ENCODE peak calls at places on chromosome 13, in nine cellular contexts. One of them, this sample, is unnamed.
A peak's percentile ranks its signal among the peaks of the same experiment; 100 is the strongest.

GRCh38 chr13:99377641-99378040 is 70.4 kb upstream of the GPR183 start:
- DNase-seq in pancreas: no peak
- DNase-seq in stimulated activated CD4-positive, alpha-beta T cell treated with anti-CD3 and anti-CD28 coated beads, Interleukin-12 subunit alpha, Interleukin-12 subunit beta, amount 100 ng/mL, for 4 hours: no peak
- DNase-seq in brain pericyte: no peak
- DNase-seq in fibroblast of villous mesenchyme: no peak
- DNase-seq in left cardiac atrium: no peak
- DNase-seq in H9: peak; percentile 28
- DNase-seq in ELF-1: no peak
- DNase-seq in NCI-H1417: no peak
- DNase-seq in this sample: no peak

GRCh38 chr13:30908416-30908980 is 2.4 kb downstream of the MEDAG start:
- DNase-seq in NCI-H1417: no peak
- DNase-seq in pancreas: no peak
- DNase-seq in H9: no peak
- DNase-seq in brain pericyte: no peak
- DNase-seq in stimulated activated CD4-positive, alpha-beta T cell treated with anti-CD3 and anti-CD28 coated beads, Interleukin-12 subunit alpha, Interleukin-12 subunit beta, amount 100 ng/mL, for 4 hours: no peak
- DNase-seq in fibroblast of villous mesenchyme: peak; percentile 51
- DNase-seq in ELF-1: no peak
- DNase-seq in left cardiac atrium: peak; percentile 67
- DNase-seq in this sample: no peak

GRCh38 chr13:73828811-73829210 is 305.4 kb downstream of the KLF12 start:
- DNase-seq in fibroblast of villous mesenchyme: no peak
- DNase-seq in brain pericyte: no peak
- DNase-seq in stimulated activated CD4-positive, alpha-beta T cell treated with anti-CD3 and anti-CD28 coated beads, Interleukin-12 subunit alpha, Interleukin-12 subunit beta, amount 100 ng/mL, for 4 hours: no peak
- DNase-seq in H9: no peak
- DNase-seq in ELF-1: no peak
- DNase-seq in pancreas: no peak
- DNase-seq in left cardiac atrium: no peak
- DNase-seq in NCI-H1417: no peak
- DNase-seq in this sample: no peak

GRCh38 chr13:37001921-37002250 is 1.3 kb downstream of the EXOSC8 start:
- DNase-seq in NCI-H1417: peak; percentile 15
- DNase-seq in H9: no peak
- DNase-seq in ELF-1: no peak
- DNase-seq in stimulated activated CD4-positive, alpha-beta T cell treated with anti-CD3 and anti-CD28 coated beads, Interleukin-12 subunit alpha, Interleukin-12 subunit beta, amount 100 ng/mL, for 4 hours: no peak
- DNase-seq in fibroblast of villous mesenchyme: no peak
- DNase-seq in brain pericyte: no peak
- DNase-seq in left cardiac atrium: no peak
- DNase-seq in pancreas: no peak
- DNase-seq in this sample: no peak

GRCh38 chr13:77443511-77443910 is 92.0 kb upstream of the SCEL start:
- DNase-seq in ELF-1: no peak
- DNase-seq in left cardiac atrium: no peak
- DNase-seq in fibroblast of villous mesenchyme: no peak
- DNase-seq in NCI-H1417: no peak
- DNase-seq in H9: no peak
- DNase-seq in brain pericyte: no peak
- DNase-seq in stimulated activated CD4-positive, alpha-beta T cell treated with anti-CD3 and anti-CD28 coated beads, Interleukin-12 subunit alpha, Interleukin-12 subunit beta, amount 100 ng/mL, for 4 hours: no peak
- DNase-seq in pancreas: no peak
- DNase-seq in this sample: no peak

GRCh38 chr13:21318891-21319532 is 140.1 kb downstream of the ZDHHC20 start:
- DNase-seq in H9: no peak
- DNase-seq in left cardiac atrium: no peak
- DNase-seq in brain pericyte: no peak
- DNase-seq in stimulated activated CD4-positive, alpha-beta T cell treated with anti-CD3 and anti-CD28 coated beads, Interleukin-12 subunit alpha, Interleukin-12 subunit beta, amount 100 ng/mL, for 4 hours: no peak
- DNase-seq in ELF-1: peak; percentile 37
- DNase-seq in fibroblast of villous mesenchyme: peak; percentile 22
- DNase-seq in pancreas: no peak
- DNase-seq in NCI-H1417: no peak
- DNase-seq in this sample: no peak

GRCh38 chr13:33758113-33758512 is 59.8 kb upstream of the RFC3 start:
- DNase-seq in left cardiac atrium: no peak
- DNase-seq in pancreas: no peak
- DNase-seq in fibroblast of villous mesenchyme: no peak
- DNase-seq in ELF-1: no peak
- DNase-seq in H9: no peak
- DNase-seq in stimulated activated CD4-positive, alpha-beta T cell treated with anti-CD3 and anti-CD28 coated beads, Interleukin-12 subunit alpha, Interleukin-12 subunit beta, amount 100 ng/mL, for 4 hours: no peak
- DNase-seq in NCI-H1417: no peak
- DNase-seq in brain pericyte: no peak
- DNase-seq in this sample: no peak

GRCh38 chr13:25213716-25214115 is 41.6 kb upstream of the AMER2 start:
- DNase-seq in pancreas: no peak
- DNase-seq in ELF-1: peak; percentile 66
- DNase-seq in stimulated activated CD4-positive, alpha-beta T cell treated with anti-CD3 and anti-CD28 coated beads, Interleukin-12 subunit alpha, Interleukin-12 subunit beta, amount 100 ng/mL, for 4 hours: no peak
- DNase-seq in H9: no peak
- DNase-seq in left cardiac atrium: no peak
- DNase-seq in brain pericyte: no peak
- DNase-seq in NCI-H1417: no peak
- DNase-seq in fibroblast of villous mesenchyme: no peak
- DNase-seq in this sample: no peak

GRCh38 chr13:31038834-31039552 is 106.5 kb downstream of the TEX26 start:
- DNase-seq in fibroblast of villous mesenchyme: peak; percentile 47
- DNase-seq in left cardiac atrium: no peak
- DNase-seq in H9: no peak
- DNase-seq in NCI-H1417: peak; percentile 27
- DNase-seq in pancreas: no peak
- DNase-seq in ELF-1: no peak
- DNase-seq in stimulated activated CD4-positive, alpha-beta T cell treated with anti-CD3 and anti-CD28 coated beads, Interleukin-12 subunit alpha, Interleukin-12 subunit beta, amount 100 ng/mL, for 4 hours: no peak
- DNase-seq in brain pericyte: no peak
- DNase-seq in this sample: no peak

GRCh38 chr13:55432814-55433213 is 1707.9 kb upstream of the PRR20A start:
- DNase-seq in NCI-H1417: no peak
- DNase-seq in brain pericyte: no peak
- DNase-seq in ELF-1: no peak
- DNase-seq in fibroblast of villous mesenchyme: no peak
- DNase-seq in left cardiac atrium: no peak
- DNase-seq in H9: no peak
- DNase-seq in stimulated activated CD4-positive, alpha-beta T cell treated with anti-CD3 and anti-CD28 coated beads, Interleukin-12 subunit alpha, Interleukin-12 subunit beta, amount 100 ng/mL, for 4 hours: no peak
- DNase-seq in pancreas: no peak
- DNase-seq in this sample: no peak

GRCh38 chr13:110634558-110634957 is 19.2 kb downstream of the NAXD start:
- DNase-seq in fibroblast of villous mesenchyme: peak; percentile 48
- DNase-seq in H9: no peak
- DNase-seq in brain pericyte: peak; percentile 79
- DNase-seq in ELF-1: no peak
- DNase-seq in stimulated activated CD4-positive, alpha-beta T cell treated with anti-CD3 and anti-CD28 coated beads, Interleukin-12 subunit alpha, Interleukin-12 subunit beta, amount 100 ng/mL, for 4 hours: no peak
- DNase-seq in NCI-H1417: no peak
- DNase-seq in left cardiac atrium: peak; percentile 13
- DNase-seq in pancreas: no peak
- DNase-seq in this sample: no peak

GRCh38 chr13:40664100-40665060 is 2.1 kb downstream of the FOXO1 start:
- DNase-seq in fibroblast of villous mesenchyme: peak; percentile 53
- DNase-seq in left cardiac atrium: peak; percentile 87
- DNase-seq in stimulated activated CD4-positive, alpha-beta T cell treated with anti-CD3 and anti-CD28 coated beads, Interleukin-12 subunit alpha, Interleukin-12 subunit beta, amount 100 ng/mL, for 4 hours: peak; percentile 65
- DNase-seq in brain pericyte: no peak
- DNase-seq in pancreas: peak; percentile 74
- DNase-seq in H9: peak; percentile 37
- DNase-seq in NCI-H1417: peak; percentile 13
- DNase-seq in ELF-1: peak; percentile 68
- DNase-seq in this sample: no peak

GRCh38 chr13:98823442-98823841 is 71.0 kb upstream of the SLC15A1 start:
- DNase-seq in fibroblast of villous mesenchyme: no peak
- DNase-seq in stimulated activated CD4-positive, alpha-beta T cell treated with anti-CD3 and anti-CD28 coated beads, Interleukin-12 subunit alpha, Interleukin-12 subunit beta, amount 100 ng/mL, for 4 hours: no peak
- DNase-seq in brain pericyte: no peak
- DNase-seq in pancreas: peak; percentile 25
- DNase-seq in left cardiac atrium: no peak
- DNase-seq in NCI-H1417: no peak
- DNase-seq in H9: no peak
- DNase-seq in ELF-1: no peak
- DNase-seq in this sample: no peak

GRCh38 chr13:74047925-74048324 is 86.3 kb downstream of the KLF12 start:
- DNase-seq in left cardiac atrium: no peak
- DNase-seq in NCI-H1417: no peak
- DNase-seq in pancreas: no peak
- DNase-seq in brain pericyte: no peak
- DNase-seq in fibroblast of villous mesenchyme: no peak
- DNase-seq in ELF-1: peak; percentile 23
- DNase-seq in stimulated activated CD4-positive, alpha-beta T cell treated with anti-CD3 and anti-CD28 coated beads, Interleukin-12 subunit alpha, Interleukin-12 subunit beta, amount 100 ng/mL, for 4 hours: no peak
- DNase-seq in H9: no peak
- DNase-seq in this sample: no peak

This sample was measured in pulmonary artery endothelial cell.